ENCODE peak calls at places on chromosome 11, in four cellular contexts. N, R, G and I are unnamed samples.

GRCh38 chr11:126930100-126930841 is 70.3 kb downstream of the KIRREL3 start:
- DNase-seq in N (no peak), R (no peak), G (no peak), I (peak)

GRCh38 chr11:107696140-107696539 is 15.7 kb downstream of the SLN start:
- DNase-seq in N (no peak), R (no peak), G (no peak), I (peak)

GRCh38 chr11:28049338-28050216 is 58.4 kb downstream of the KIF18A start:
- DNase-seq in R (no peak), G (no peak), N (no peak), I (peak)

GRCh38 chr11:16293204-16293681 is 63.1 kb downstream of the SOX6 start:
- DNase-seq in R (no peak), G (no peak), N (no peak), I (no peak)

GRCh38 chr11:12070446-12071267 is 39.7 kb upstream of the MICAL2 start:
- DNase-seq in G (no peak), N (no peak), R (no peak), I (no peak)

GRCh38 chr11:7688238-7688826 is 15.0 kb upstream of the CYB5R2 start:
- DNase-seq in R (no peak), G (peak), N (no peak), I (peak)

GRCh38 chr11:16792426-16792825 is 54.0 kb downstream of the C11orf58 start:
- DNase-seq in G (no peak), R (no peak), N (no peak), I (peak)

GRCh38 chr11:12007769-12008737 is at the start of gene DKK3:
- DNase-seq in N (no peak), G (peak), R (peak), I (peak)

GRCh38 chr11:27720277-27720830 is 20.1 kb upstream of the BDNF start:
- DNase-seq in N (no peak), G (no peak), R (no peak), I (peak)

GRCh38 chr11:59759900-59760299 is 4.7 kb downstream of the STX3 start:
- DNase-seq in G (no peak), N (no peak), R (no peak), I (no peak)